ENCODE peak calls at places on chromosomes 3 and 15, in seven cellular contexts. One of them, this sample, is unnamed.

GRCh38 chr15:84714816-84715215 is 1.1 kb downstream of the SEC11A start:
- DNase-seq in heart left ventricle: no peak
- DNase-seq in psoas muscle: no peak
- DNase-seq in pancreas: no peak
- DNase-seq in left lung: no peak
- DNase-seq in cardiac muscle cell: no peak
- DNase-seq in HepG2: no peak
- DNase-seq in this sample: no peak

GRCh38 chr3:42503957-42504333 is 1.5 kb downstream of the VIPR1 start:
- DNase-seq in HepG2: no peak
- DNase-seq in left lung: peak
- DNase-seq in heart left ventricle: peak
- DNase-seq in cardiac muscle cell: no peak
- DNase-seq in psoas muscle: no peak
- DNase-seq in pancreas: peak
- DNase-seq in this sample: no peak

GRCh38 chr3:139204756-139205155 is 139.1 kb upstream of the MRPS22 start:
- DNase-seq in heart left ventricle: no peak
- DNase-seq in cardiac muscle cell: peak
- DNase-seq in left lung: no peak
- DNase-seq in HepG2: no peak
- DNase-seq in psoas muscle: no peak
- DNase-seq in pancreas: no peak
- DNase-seq in this sample: no peak

GRCh38 chr15:75112278-75112847 is 89.0 kb downstream of the PPCDC start:
- DNase-seq in pancreas: no peak
- DNase-seq in heart left ventricle: no peak
- DNase-seq in left lung: no peak
- DNase-seq in psoas muscle: no peak
- DNase-seq in cardiac muscle cell: peak
- DNase-seq in HepG2: no peak
- DNase-seq in this sample: no peak

GRCh38 chr15:52529289-52529929 is 729 bp upstream of the MYO5A start:
- DNase-seq in left lung: no peak
- DNase-seq in psoas muscle: no peak
- DNase-seq in HepG2: no peak
- DNase-seq in cardiac muscle cell: no peak
- DNase-seq in heart left ventricle: no peak
- DNase-seq in pancreas: no peak
- DNase-seq in this sample: no peak

GRCh38 chr3:57840445-57840844 is 84.3 kb downstream of the SLMAP start:
- DNase-seq in heart left ventricle: no peak
- DNase-seq in psoas muscle: no peak
- DNase-seq in pancreas: no peak
- DNase-seq in cardiac muscle cell: no peak
- DNase-seq in HepG2: no peak
- DNase-seq in left lung: no peak
- DNase-seq in this sample: no peak

GRCh38 chr3:101936419-101937331 is 87.4 kb downstream of the NFKBIZ start:
- DNase-seq in cardiac muscle cell: peak
- DNase-seq in HepG2: no peak
- DNase-seq in pancreas: no peak
- DNase-seq in psoas muscle: no peak
- DNase-seq in left lung: no peak
- DNase-seq in heart left ventricle: no peak
- DNase-seq in this sample: peak

GRCh38 chr15:101314726-101315125 is 19.7 kb upstream of the SNRPA1 start:
- DNase-seq in HepG2: no peak
- DNase-seq in left lung: no peak
- DNase-seq in pancreas: no peak
- DNase-seq in cardiac muscle cell: no peak
- DNase-seq in psoas muscle: no peak
- DNase-seq in heart left ventricle: no peak
- DNase-seq in this sample: no peak

GRCh38 chr15:41465822-41466421 is 27.8 kb upstream of the ITPKA start:
- DNase-seq in pancreas: no peak
- DNase-seq in HepG2: peak
- DNase-seq in psoas muscle: no peak
- DNase-seq in left lung: no peak
- DNase-seq in heart left ventricle: no peak
- DNase-seq in cardiac muscle cell: peak
- DNase-seq in this sample: peak

GRCh38 chr3:11434017-11434526 is 161.9 kb downstream of the ATG7 start:
- DNase-seq in HepG2: no peak
- DNase-seq in psoas muscle: peak
- DNase-seq in left lung: peak
- DNase-seq in cardiac muscle cell: peak
- DNase-seq in heart left ventricle: peak
- DNase-seq in pancreas: no peak
- DNase-seq in this sample: no peak

GRCh38 chr3:65039754-65040210 is 352.0 kb upstream of the ADAMTS9 start:
- DNase-seq in left lung: no peak
- DNase-seq in HepG2: peak
- DNase-seq in heart left ventricle: no peak
- DNase-seq in pancreas: no peak
- DNase-seq in psoas muscle: no peak
- DNase-seq in cardiac muscle cell: peak
- DNase-seq in this sample: no peak

GRCh38 chr15:67125589-67126502 is 60.4 kb downstream of the SMAD3 start:
- DNase-seq in HepG2: no peak
- DNase-seq in left lung: no peak
- DNase-seq in heart left ventricle: peak
- DNase-seq in pancreas: no peak
- DNase-seq in cardiac muscle cell: peak
- DNase-seq in psoas muscle: peak
- DNase-seq in this sample: peak

GRCh38 chr15:35784745-35785144 is 238.8 kb upstream of the DPH6 start:
- DNase-seq in heart left ventricle: no peak
- DNase-seq in psoas muscle: no peak
- DNase-seq in left lung: no peak
- DNase-seq in HepG2: no peak
- DNase-seq in pancreas: no peak
- DNase-seq in cardiac muscle cell: peak
- DNase-seq in this sample: no peak

GRCh38 chr3:76025561-76025960 is 240.2 kb upstream of the ZNF717 start:
- DNase-seq in HepG2: no peak
- DNase-seq in cardiac muscle cell: no peak
- DNase-seq in pancreas: no peak
- DNase-seq in left lung: no peak
- DNase-seq in psoas muscle: no peak
- DNase-seq in heart left ventricle: no peak
- DNase-seq in this sample: no peak

GRCh38 chr3:54863366-54863765 is 64.5 kb downstream of the LRTM1 start:
- DNase-seq in cardiac muscle cell: peak
- DNase-seq in heart left ventricle: no peak
- DNase-seq in pancreas: no peak
- DNase-seq in left lung: no peak
- DNase-seq in psoas muscle: no peak
- DNase-seq in HepG2: no peak
- DNase-seq in this sample: no peak

GRCh38 chr15:91515188-91515754 is 338.2 kb upstream of the SLCO3A1 start:
- DNase-seq in psoas muscle: peak
- DNase-seq in cardiac muscle cell: peak
- DNase-seq in HepG2: no peak
- DNase-seq in heart left ventricle: peak
- DNase-seq in left lung: peak
- DNase-seq in pancreas: no peak
- DNase-seq in this sample: peak

GRCh38 chr3:12371525-12372140 is 82.8 kb downstream of the PPARG start:
- DNase-seq in psoas muscle: no peak
- DNase-seq in cardiac muscle cell: peak
- DNase-seq in pancreas: no peak
- DNase-seq in heart left ventricle: peak
- DNase-seq in left lung: no peak
- DNase-seq in HepG2: no peak
- DNase-seq in this sample: no peak

GRCh38 chr3:48370330-48370708 is 1.7 kb upstream of the FBXW12 start:
- DNase-seq in pancreas: no peak
- DNase-seq in HepG2: no peak
- DNase-seq in heart left ventricle: no peak
- DNase-seq in left lung: no peak
- DNase-seq in psoas muscle: no peak
- DNase-seq in cardiac muscle cell: no peak
- DNase-seq in this sample: no peak

GRCh38 chr3:82938821-82939328 is 1177.4 kb upstream of the GBE1 start:
- DNase-seq in psoas muscle: no peak
- DNase-seq in heart left ventricle: no peak
- DNase-seq in left lung: no peak
- DNase-seq in HepG2: no peak
- DNase-seq in pancreas: peak
- DNase-seq in cardiac muscle cell: no peak
- DNase-seq in this sample: no peak

GRCh38 chr3:73493543-73494314 is 131.0 kb downstream of the PDZRN3 start:
- DNase-seq in heart left ventricle: no peak
- DNase-seq in left lung: no peak
- DNase-seq in cardiac muscle cell: peak
- DNase-seq in pancreas: no peak
- DNase-seq in HepG2: no peak
- DNase-seq in psoas muscle: no peak
- DNase-seq in this sample: no peak

GRCh38 chr15:32705450-32705849 is 12.4 kb upstream of the GREM1 start:
- DNase-seq in heart left ventricle: no peak
- DNase-seq in psoas muscle: no peak
- DNase-seq in pancreas: no peak
- DNase-seq in cardiac muscle cell: peak
- DNase-seq in left lung: no peak
- DNase-seq in HepG2: no peak
- DNase-seq in this sample: no peak

GRCh38 chr3:152328841-152329240 is 60.1 kb downstream of the MBNL1 start:
- DNase-seq in pancreas: no peak
- DNase-seq in psoas muscle: no peak
- DNase-seq in cardiac muscle cell: peak
- DNase-seq in HepG2: peak
- DNase-seq in heart left ventricle: no peak
- DNase-seq in left lung: no peak
- DNase-seq in this sample: peak

GRCh38 chr3:63580151-63580550 is 72.3 kb upstream of the SNTN start:
- DNase-seq in psoas muscle: no peak
- DNase-seq in cardiac muscle cell: no peak
- DNase-seq in pancreas: no peak
- DNase-seq in heart left ventricle: no peak
- DNase-seq in left lung: no peak
- DNase-seq in HepG2: no peak
- DNase-seq in this sample: peak

GRCh38 chr15:67845974-67846373 is 6.1 kb upstream of the RNU6-1 start:
- DNase-seq in HepG2: no peak
- DNase-seq in heart left ventricle: no peak
- DNase-seq in psoas muscle: no peak
- DNase-seq in cardiac muscle cell: no peak
- DNase-seq in pancreas: no peak
- DNase-seq in left lung: no peak
- DNase-seq in this sample: no peak

GRCh38 chr3:45055411-45056143 is 29.5 kb downstream of the CLEC3B start:
- DNase-seq in HepG2: peak
- DNase-seq in cardiac muscle cell: peak
- DNase-seq in heart left ventricle: no peak
- DNase-seq in left lung: no peak
- DNase-seq in pancreas: no peak
- DNase-seq in psoas muscle: no peak
- DNase-seq in this sample: no peak

GRCh38 chr3:45057557-45057956 is 31.5 kb downstream of the CLEC3B start:
- DNase-seq in psoas muscle: no peak
- DNase-seq in cardiac muscle cell: no peak
- DNase-seq in left lung: no peak
- DNase-seq in heart left ventricle: no peak
- DNase-seq in HepG2: no peak
- DNase-seq in pancreas: no peak
- DNase-seq in this sample: no peak

GRCh38 chr3:45055032-45055410 is 28.9 kb downstream of the CLEC3B start:
- DNase-seq in HepG2: no peak
- DNase-seq in heart left ventricle: no peak
- DNase-seq in pancreas: no peak
- DNase-seq in left lung: no peak
- DNase-seq in psoas muscle: no peak
- DNase-seq in cardiac muscle cell: peak
- DNase-seq in this sample: peak

GRCh38 chr3:45059132-45059531 is 33.0 kb downstream of the CLEC3B start:
- DNase-seq in cardiac muscle cell: no peak
- DNase-seq in pancreas: no peak
- DNase-seq in HepG2: no peak
- DNase-seq in psoas muscle: no peak
- DNase-seq in heart left ventricle: no peak
- DNase-seq in left lung: no peak
- DNase-seq in this sample: no peak

GRCh38 chr3:45056608-45057301 is 30.7 kb downstream of the CLEC3B start:
- DNase-seq in heart left ventricle: no peak
- DNase-seq in psoas muscle: no peak
- DNase-seq in cardiac muscle cell: no peak
- DNase-seq in left lung: no peak
- DNase-seq in HepG2: no peak
- DNase-seq in pancreas: no peak
- DNase-seq in this sample: no peak
- H3K27ac ChIP-seq in heart left ventricle: peak
- H3K27ac ChIP-seq in psoas muscle: peak
- H3K27ac ChIP-seq in cardiac muscle cell: no peak
- H3K27ac ChIP-seq in left lung: peak
- H3K27ac ChIP-seq in HepG2: no peak
- H3K27ac ChIP-seq in pancreas: no peak
- H3K27ac ChIP-seq in this sample: peak

GRCh38 chr3:37453393-37454391 is 279.3 kb upstream of the LRRFIP2 start:
- DNase-seq in left lung: peak
- DNase-seq in cardiac muscle cell: peak
- DNase-seq in heart left ventricle: peak
- DNase-seq in HepG2: peak
- DNase-seq in psoas muscle: peak
- DNase-seq in pancreas: peak
- DNase-seq in this sample: no peak
- TF ChIP-seq CTCF in left lung: peak
- TF ChIP-seq CTCF in cardiac muscle cell: no peak
- TF ChIP-seq CTCF in heart left ventricle: peak
- TF ChIP-seq CTCF in HepG2: peak
- TF ChIP-seq CTCF in psoas muscle: peak
- TF ChIP-seq CTCF in pancreas: no peak
- TF ChIP-seq CTCF in this sample: no peak

DNA sequence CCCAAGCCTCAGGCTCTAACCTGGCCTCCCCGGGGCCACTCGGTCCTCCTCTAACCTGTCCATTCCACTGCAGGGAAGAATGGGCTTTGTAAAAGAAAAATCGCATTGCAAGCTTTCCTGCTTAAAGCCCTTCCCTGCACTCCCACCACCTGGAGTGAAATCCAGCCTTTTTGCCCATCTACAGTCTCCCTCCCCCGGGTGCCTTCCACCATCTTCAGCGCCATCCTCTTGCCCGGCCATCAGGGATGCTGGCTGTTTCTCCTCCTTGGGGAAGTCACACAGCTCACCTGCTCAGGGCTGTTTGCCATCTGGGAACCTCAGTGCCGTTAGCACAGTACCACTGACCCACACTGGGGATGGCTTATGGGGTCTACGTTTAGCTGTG is 266.9 kb downstream of the OCA2 start:
- DNase-seq in psoas muscle: no peak
- DNase-seq in heart left ventricle: no peak
- DNase-seq in cardiac muscle cell: no peak
- DNase-seq in HepG2: no peak
- DNase-seq in left lung: no peak
- DNase-seq in pancreas: no peak
- DNase-seq in this sample: no peak
- H3K27ac ChIP-seq in psoas muscle: no peak
- H3K27ac ChIP-seq in heart left ventricle: no peak
- H3K27ac ChIP-seq in cardiac muscle cell: no peak
- H3K27ac ChIP-seq in HepG2: no peak
- H3K27ac ChIP-seq in left lung: no peak
- H3K27ac ChIP-seq in pancreas: no peak
- H3K27ac ChIP-seq in this sample: no peak

GRCh38 chr3:133992951-133993595 is 36.7 kb downstream of the SLCO2A1 start:
- DNase-seq in psoas muscle: no peak
- DNase-seq in pancreas: no peak
- DNase-seq in cardiac muscle cell: no peak
- DNase-seq in heart left ventricle: no peak
- DNase-seq in HepG2: no peak
- DNase-seq in left lung: no peak
- DNase-seq in this sample: no peak
- TF ChIP-seq CTCF in psoas muscle: no peak
- TF ChIP-seq CTCF in pancreas: no peak
- TF ChIP-seq CTCF in cardiac muscle cell: no peak
- TF ChIP-seq CTCF in heart left ventricle: no peak
- TF ChIP-seq CTCF in HepG2: no peak
- TF ChIP-seq CTCF in left lung: no peak
- TF ChIP-seq CTCF in this sample: no peak